ENCODE peak calls at places on chromosomes 7 and 10, in ten cellular contexts. R, W, X, Q, C, E, J, Z, H and L are unnamed samples.

GRCh38 chr7:31878875-31879274 is 191.3 kb downstream of the PDE1C start:
- DNase-seq in W (no peak), E (no peak), X (no peak), Q (no peak), C (no peak), R (no peak), Z (no peak), J (no peak), H (no peak), L (no peak)

GRCh38 chr10:131910663-131911314 is 10.0 kb downstream of the PPP2R2D start:
- DNase-seq in E (no peak), H (no peak), R (no peak), Z (no peak), W (no peak), C (no peak), J (no peak), X (no peak), Q (peak; percentile 19), L (no peak)

GRCh38 chr10:74927701-74928100 is 101.3 kb downstream of the KAT6B start:
- DNase-seq in W (no peak), C (no peak), X (no peak), H (peak; percentile 62), Z (no peak), R (no peak), J (no peak), E (peak; percentile 21), Q (no peak), L (peak; percentile 59)

GRCh38 chr7:78284945-78285344 is 486.4 kb downstream of the PHTF2 start:
- DNase-seq in X (no peak), W (no peak), J (no peak), Z (no peak), R (no peak), E (peak; percentile 69), H (no peak), Q (no peak), C (no peak), L (no peak)

GRCh38 chr7:98810166-98810802 is 59.5 kb downstream of the TMEM130 start:
- DNase-seq in H (no peak), R (no peak), X (no peak), J (no peak), C (no peak), W (no peak), E (no peak), Q (no peak), Z (no peak), L (no peak)

GRCh38 chr7:108059526-108059925 is 56.6 kb upstream of the LAMB1 start:
- DNase-seq in Q (no peak), J (no peak), X (no peak), E (peak; percentile 68), W (no peak), C (no peak), R (no peak), Z (no peak), H (no peak), L (peak; percentile 43)

GRCh38 chr7:21617916-21618390 is 75.1 kb downstream of the DNAH11 start:
- DNase-seq in Q (no peak), H (peak; percentile 55), C (no peak), W (no peak), J (no peak), X (no peak), R (no peak), Z (no peak), E (peak; percentile 78), L (peak; percentile 92)

GRCh38 chr10:116769368-116769767 is 27.0 kb upstream of the HSPA12A start:
- DNase-seq in W (no peak), X (no peak), E (no peak), H (no peak), C (no peak), R (no peak), J (no peak), Z (no peak), Q (peak; percentile 31), L (no peak)

GRCh38 chr7:141663081-141663510 is 38.9 kb downstream of the DENND11 start:
- DNase-seq in C (no peak), W (no peak), X (no peak), E (no peak), J (no peak), H (peak; percentile 86), R (no peak), Z (no peak), Q (no peak), L (peak; percentile 32)

GRCh38 chr10:103120977-103121735 is 71.9 kb downstream of the NT5C2 start:
- DNase-seq in Q (no peak), X (no peak), C (no peak), E (peak; percentile 54), R (no peak), Z (no peak), W (no peak), H (no peak), J (no peak), L (peak; percentile 25)

GRCh38 chr10:30502266-30503058 is 68.5 kb downstream of the MAP3K8 start:
- DNase-seq in W (no peak), R (no peak), E (peak; percentile 19), Q (no peak), H (no peak), C (no peak), Z (no peak), X (no peak), J (peak; percentile 19), L (peak; percentile 31)